ENCODE peak calls at places on chromosomes 6 and 20, in eight cellular contexts. A, L, T, I, Y, Q, U and C are unnamed samples. For H3K9me3, the result is how much of the 10 kb centered on the place peaks cover.

GRCh38 chr6:37024665-37025337 is 19.3 kb downstream of the FGD2 start:
- DNase-seq in Y (no peak), I (peak), A (no peak), L (peak), U (no peak), Q (peak), T (peak), C (peak)

GRCh38 chr6:4287811-4288244 is 152.5 kb upstream of the ECI2 start:
- DNase-seq in Y (no peak), A (no peak), L (no peak), U (no peak), Q (no peak), T (no peak), I (no peak), C (no peak)

GRCh38 chr20:50496773-50497375 is 13.3 kb upstream of the PTPN1 start:
- DNase-seq in T (no peak), I (peak), Q (no peak), U (no peak), A (no peak), Y (no peak), L (no peak), C (no peak)

GRCh38 chr6:40042232-40042631 is 108.0 kb upstream of the MOCS1 start:
- DNase-seq in A (no peak), T (no peak), L (no peak), U (no peak), I (no peak), Q (no peak), Y (no peak), C (no peak)

GRCh38 chr6:31474871-31475286 is 23.1 kb upstream of the MICB start:
- DNase-seq in T (no peak), A (no peak), U (no peak), Q (no peak), L (no peak), I (no peak), Y (no peak), C (no peak)

GRCh38 chr6:36135053-36135731 is 4.9 kb downstream of the MAPK13 start:
- DNase-seq in I (no peak), L (no peak), A (no peak), Y (no peak), Q (no peak), T (no peak), U (no peak), C (no peak)

GRCh38 chr6:169044376-169045230 is 209.0 kb downstream of the THBS2 start:
- DNase-seq in I (no peak), A (no peak), L (peak), U (no peak), Q (no peak), T (no peak), Y (no peak), C (no peak)

GRCh38 chr6:158518196-158519127 is 41.4 kb upstream of the TMEM181 start:
- DNase-seq in I (peak), U (peak), L (no peak), Q (peak), A (peak), T (peak), Y (no peak), C (no peak)

GRCh38 chr6:164167873-164168405 is 753.4 kb downstream of the QKI start:
- DNase-seq in A (no peak), Q (peak), L (no peak), I (no peak), Y (no peak), T (no peak), U (no peak), C (no peak)

GRCh38 chr20:23311932-23312331 is 38.7 kb upstream of the NXT1 start:
- DNase-seq in Y (no peak), I (no peak), Q (no peak), U (no peak), L (no peak), A (no peak), T (no peak), C (no peak)

GRCh38 chr20:19799325-19799724 is 41.3 kb downstream of the RIN2 start:
- DNase-seq in Q (no peak), I (no peak), U (no peak), T (no peak), L (no peak), Y (no peak), A (no peak), C (no peak)

GRCh38 chr20:396619-397431 is 11.3 kb upstream of the RBCK1 start:
- DNase-seq in I (no peak), L (no peak), T (no peak), Q (peak), A (no peak), Y (peak), U (no peak), C (peak)

GRCh38 chr6:111944541-111944940 is 71.3 kb upstream of the FYN start:
- DNase-seq in U (no peak), Q (no peak), I (no peak), T (no peak), L (no peak), Y (no peak), A (peak), C (no peak)

GRCh38 chr6:20693466-20694063 is 159.3 kb downstream of the CDKAL1 start:
- DNase-seq in U (peak), Q (no peak), T (no peak), L (no peak), Y (no peak), I (peak), A (peak), C (no peak)

GRCh38 chr6:38345586-38345985 is 294.1 kb downstream of the BTBD9 start:
- DNase-seq in T (no peak), U (no peak), L (no peak), I (no peak), A (no peak), Q (no peak), Y (no peak), C (no peak)

GRCh38 chr20:11850901-11851300 is 66.8 kb upstream of the BTBD3 start:
- DNase-seq in L (no peak), T (no peak), I (peak), Q (no peak), A (peak), U (peak), Y (no peak), C (no peak)

GRCh38 chr6:159828074-159828473 is 28.0 kb downstream of the PNLDC1 start:
- DNase-seq in T (no peak), Q (peak), A (no peak), Y (no peak), U (peak), L (no peak), I (no peak), C (no peak)

GRCh38 chr20:14979472-14979986 is 642.1 kb upstream of the FLRT3 start:
- DNase-seq in L (no peak), I (peak), Y (no peak), T (no peak), Q (no peak), U (no peak), A (no peak), C (no peak)

GRCh38 chr20:21607971-21608735 is 94.3 kb upstream of the NKX2-2 start:
- DNase-seq in L (no peak), T (no peak), I (peak), A (no peak), Q (peak), Y (no peak), U (no peak), C (no peak)

DNA sequence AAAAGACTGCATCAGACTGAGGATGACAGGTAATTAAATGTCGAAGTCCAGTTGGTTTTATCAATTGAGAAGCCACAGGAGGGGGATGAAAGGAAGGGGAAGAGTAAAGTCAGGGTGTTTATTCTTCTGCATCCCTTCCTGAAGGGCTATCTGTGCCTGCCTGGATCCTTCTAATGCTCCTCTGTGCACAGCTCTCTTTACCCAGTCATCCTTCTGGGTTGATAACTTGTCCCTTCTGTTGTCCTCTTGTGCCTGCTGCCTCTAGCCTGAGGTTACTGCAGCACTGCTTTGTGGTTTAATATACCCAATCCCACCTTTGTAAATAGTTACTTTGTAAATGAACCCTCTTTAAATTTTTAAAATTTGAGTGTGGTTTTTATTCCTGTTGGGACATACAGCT is 1127.3 kb downstream of the EPHA7 start:
- DNase-seq in U (no peak), Y (no peak), L (no peak), Q (no peak), I (no peak), T (no peak), A (no peak), C (no peak)
- TF ChIP-seq CTCF in U (no peak), Y (no peak), L (no peak), Q (no peak), I (no peak), T (no peak), A (no peak), C (no peak)

DNA sequence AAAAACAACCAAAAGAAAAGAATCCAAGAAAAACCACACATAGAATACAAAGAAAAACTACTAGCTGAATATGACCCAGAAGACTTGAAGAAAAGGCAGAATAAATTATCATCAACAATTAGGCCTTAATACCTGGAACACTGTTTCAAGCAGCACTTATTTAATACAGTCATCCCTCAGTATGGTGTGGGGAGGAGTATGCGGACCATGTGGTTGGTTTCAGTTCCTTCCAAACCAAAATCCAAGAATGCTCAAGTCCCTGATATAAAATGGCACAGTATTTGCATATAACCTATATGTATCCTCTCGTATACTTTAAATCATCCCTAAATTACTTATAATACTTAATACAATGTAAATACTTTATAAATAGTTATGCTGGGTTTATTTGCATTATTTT is 16.1 kb downstream of the CDK19 start:
- DNase-seq in U (no peak), L (no peak), Q (no peak), Y (no peak), I (no peak), T (no peak), A (no peak), C (no peak)
- H3K9me3 ChIP-seq in U (under half), L (under half), Q (under half), Y (under half), I (under half), T (under half), A (under half), C (under half)

GRCh38 chr20:17444091-17444490 is 87.1 kb downstream of the BFSP1 start:
- DNase-seq in L (no peak), I (no peak), A (no peak), U (no peak), Q (no peak), T (no peak), Y (no peak), C (no peak)

GRCh38 chr20:17443326-17443858 is 87.8 kb downstream of the BFSP1 start:
- DNase-seq in Y (no peak), L (no peak), T (no peak), A (no peak), I (no peak), U (no peak), Q (no peak), C (no peak)

GRCh38 chr20:17448071-17448470 is 83.1 kb downstream of the BFSP1 start:
- DNase-seq in A (no peak), L (no peak), I (no peak), Q (no peak), T (no peak), Y (no peak), U (no peak), C (no peak)

GRCh38 chr20:17446171-17446570 is 85.0 kb downstream of the BFSP1 start:
- DNase-seq in I (no peak), Y (no peak), L (no peak), U (no peak), Q (no peak), T (no peak), A (no peak), C (no peak)

GRCh38 chr20:17445561-17445960 is 85.6 kb downstream of the BFSP1 start:
- DNase-seq in A (no peak), L (no peak), U (no peak), Y (no peak), T (no peak), I (no peak), Q (no peak), C (no peak)
- TF ChIP-seq CTCF in A (no peak), L (no peak), U (no peak), Y (no peak), T (no peak), I (no peak), Q (no peak), C (no peak)

GRCh38 chr6:149384464-149384863 is 15.6 kb upstream of the SUMO4 start:
- DNase-seq in T (no peak), Q (no peak), L (no peak), U (no peak), A (no peak), I (no peak), Y (no peak), C (no peak)
- H3K9me3 ChIP-seq in T (under half), Q (under half), L (under half), U (under half), A (under half), I (under half), Y (under half), C (under half)

GRCh38 chr6:138272543-138273305 is 54.4 kb upstream of the PBOV1 start:
- DNase-seq in Q (no peak), I (no peak), U (peak), L (no peak), A (no peak), Y (no peak), T (no peak), C (no peak)

GRCh38 chr6:138277835-138278234 is 59.5 kb upstream of the PBOV1 start:
- DNase-seq in U (no peak), A (no peak), T (no peak), I (no peak), Q (no peak), Y (no peak), L (no peak), C (no peak)

GRCh38 chr6:138275976-138276375 is 57.7 kb upstream of the PBOV1 start:
- DNase-seq in I (no peak), L (no peak), T (no peak), A (no peak), Q (no peak), Y (no peak), U (no peak), C (no peak)

GRCh38 chr6:138278326-138278725 is 60.0 kb upstream of the PBOV1 start:
- DNase-seq in Y (peak), A (no peak), I (peak), L (no peak), T (peak), Q (peak), U (peak), C (no peak)
- TF ChIP-seq CTCF in Y (peak), A (peak), I (peak), L (no peak), T (no peak), Q (peak), U (peak), C (no peak)

GRCh38 chr20:29123861-29124260 is 2133.6 kb upstream of the DEFB115 start:
- DNase-seq in I (no peak), Y (no peak), Q (no peak), A (no peak), L (no peak), T (no peak), U (no peak), C (no peak)
- H3K9me3 ChIP-seq in I (under half), Y (under half), Q (under half), A (under half), L (under half), T (under half), U (under half), C (under half)